ENCODE peak calls at places on chromosomes 16 and 17, in four cellular contexts. One of them, this sample, is unnamed.

GRCh38 chr17:59366040-59366757 is 34.7 kb downstream of the YPEL2 start:
- DNase-seq in HepG2: peak
- DNase-seq in K562: no peak
- DNase-seq in GM12878: no peak
- DNase-seq in this sample: no peak

GRCh38 chr16:87881327-87882200 is 12.3 kb upstream of the SLC7A5 start:
- DNase-seq in HepG2: no peak
- DNase-seq in K562: no peak
- DNase-seq in GM12878: no peak
- DNase-seq in this sample: no peak

GRCh38 chr17:38417210-38417951 is 10.9 kb upstream of the ARHGAP23 start:
- DNase-seq in HepG2: no peak
- DNase-seq in K562: peak
- DNase-seq in GM12878: no peak
- DNase-seq in this sample: no peak

GRCh38 chr17:62140836-62141235 is 75.8 kb upstream of the MED13 start:
- DNase-seq in HepG2: no peak
- DNase-seq in K562: no peak
- DNase-seq in GM12878: no peak
- DNase-seq in this sample: no peak

GRCh38 chr17:39462644-39463375 is 1.5 kb downstream of the CDK12 start:
- DNase-seq in HepG2: no peak
- DNase-seq in K562: no peak
- DNase-seq in GM12878: no peak
- DNase-seq in this sample: peak

GRCh38 chr17:57407287-57408063 is 151.2 kb downstream of the MSI2 start:
- DNase-seq in HepG2: peak
- DNase-seq in K562: no peak
- DNase-seq in GM12878: no peak
- DNase-seq in this sample: no peak

GRCh38 chr16:24991349-24991748 is 23.8 kb downstream of the ARHGAP17 start:
- DNase-seq in HepG2: peak
- DNase-seq in K562: no peak
- DNase-seq in GM12878: no peak
- DNase-seq in this sample: no peak

GRCh38 chr17:39277110-39277509 is 51.4 kb upstream of the STAC2 start:
- DNase-seq in HepG2: no peak
- DNase-seq in K562: no peak
- DNase-seq in GM12878: peak
- DNase-seq in this sample: no peak

GRCh38 chr17:75776399-75777242 is 8.0 kb upstream of the UNK start:
- DNase-seq in HepG2: no peak
- DNase-seq in K562: no peak
- DNase-seq in GM12878: no peak
- DNase-seq in this sample: no peak

GRCh38 chr16:8644513-8645140 is 23.1 kb downstream of the METTL22 start:
- DNase-seq in HepG2: no peak
- DNase-seq in K562: no peak
- DNase-seq in GM12878: no peak
- DNase-seq in this sample: no peak

GRCh38 chr16:22103371-22103890 is 11.1 kb downstream of the VWA3A start:
- DNase-seq in HepG2: no peak
- DNase-seq in K562: no peak
- DNase-seq in GM12878: no peak
- DNase-seq in this sample: no peak

GRCh38 chr17:74147966-74148365 is 55.5 kb upstream of the RPL38 start:
- DNase-seq in HepG2: no peak
- DNase-seq in K562: no peak
- DNase-seq in GM12878: no peak
- DNase-seq in this sample: no peak

GRCh38 chr16:72891291-72892227 is 156.4 kb downstream of the ZFHX3 start:
- DNase-seq in HepG2: no peak
- DNase-seq in K562: no peak
- DNase-seq in GM12878: no peak
- DNase-seq in this sample: no peak

GRCh38 chr16:2339521-2340484 is 725 bp downstream of the ABCA3 start:
- DNase-seq in HepG2: peak
- DNase-seq in K562: peak
- DNase-seq in GM12878: no peak
- DNase-seq in this sample: peak

GRCh38 chr17:43547189-43547550 is 1.0 kb upstream of the ETV4 start:
- DNase-seq in HepG2: no peak
- DNase-seq in K562: no peak
- DNase-seq in GM12878: no peak
- DNase-seq in this sample: no peak

GRCh38 chr17:78517421-78517820 is 59.8 kb downstream of the DNAH17 start:
- DNase-seq in HepG2: no peak
- DNase-seq in K562: no peak
- DNase-seq in GM12878: no peak
- DNase-seq in this sample: peak

GRCh38 chr16:89565506-89566372 is 5.3 kb downstream of the RPL13 start:
- DNase-seq in HepG2: peak
- DNase-seq in K562: peak
- DNase-seq in GM12878: no peak
- DNase-seq in this sample: peak

GRCh38 chr16:19967561-19967960 is 82.9 kb upstream of the GPRC5B start:
- DNase-seq in HepG2: no peak
- DNase-seq in K562: no peak
- DNase-seq in GM12878: no peak
- DNase-seq in this sample: no peak

GRCh38 chr16:28208824-28209223 is 2.9 kb downstream of the XPO6 start:
- DNase-seq in HepG2: no peak
- DNase-seq in K562: no peak
- DNase-seq in GM12878: no peak
- DNase-seq in this sample: no peak

GRCh38 chr16:28212532-28212873 is 738 bp upstream of the XPO6 start:
- DNase-seq in HepG2: no peak
- DNase-seq in K562: no peak
- DNase-seq in GM12878: no peak
- DNase-seq in this sample: no peak

GRCh38 chr16:28211758-28212531 is at the start of gene XPO6:
- DNase-seq in HepG2: peak
- DNase-seq in K562: peak
- DNase-seq in GM12878: no peak
- DNase-seq in this sample: peak

GRCh38 chr16:28210264-28210663 is 1.5 kb downstream of the XPO6 start:
- DNase-seq in HepG2: no peak
- DNase-seq in K562: no peak
- DNase-seq in GM12878: no peak
- DNase-seq in this sample: no peak

GRCh38 chr16:28210979-28211505 is 723 bp downstream of the XPO6 start:
- DNase-seq in HepG2: peak
- DNase-seq in K562: peak
- DNase-seq in GM12878: no peak
- DNase-seq in this sample: peak
- TF ChIP-seq NFIC in HepG2: no peak
- TF ChIP-seq NFIC in K562: no peak
- TF ChIP-seq NFIC in GM12878: no peak
- TF ChIP-seq NFIC in this sample: no peak

DNA sequence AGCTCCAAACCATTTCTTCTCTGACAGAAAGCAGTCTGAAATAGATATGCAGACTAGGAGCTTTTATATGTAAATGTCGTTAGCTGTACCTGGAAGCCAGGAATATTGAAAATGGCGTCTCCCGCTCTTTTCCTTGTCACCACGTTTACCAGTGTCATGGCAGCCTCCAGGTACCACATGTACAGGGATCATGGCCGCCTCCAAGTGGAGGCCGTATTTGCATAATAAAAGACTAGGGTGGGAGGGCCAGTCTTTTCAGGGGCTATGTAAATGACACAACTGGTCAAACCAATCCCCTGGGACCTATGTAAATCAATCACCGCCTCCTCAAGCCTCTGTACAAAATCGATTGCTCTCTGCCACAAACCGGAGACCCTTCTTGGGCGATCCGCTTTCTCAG is 54.3 kb downstream of the MYOCD start:
- DNase-seq in HepG2: no peak
- DNase-seq in K562: no peak
- DNase-seq in GM12878: no peak
- DNase-seq in this sample: no peak
- TF ChIP-seq NFIC in HepG2: no peak
- TF ChIP-seq NFIC in K562: no peak
- TF ChIP-seq NFIC in GM12878: no peak
- TF ChIP-seq NFIC in this sample: no peak

DNA sequence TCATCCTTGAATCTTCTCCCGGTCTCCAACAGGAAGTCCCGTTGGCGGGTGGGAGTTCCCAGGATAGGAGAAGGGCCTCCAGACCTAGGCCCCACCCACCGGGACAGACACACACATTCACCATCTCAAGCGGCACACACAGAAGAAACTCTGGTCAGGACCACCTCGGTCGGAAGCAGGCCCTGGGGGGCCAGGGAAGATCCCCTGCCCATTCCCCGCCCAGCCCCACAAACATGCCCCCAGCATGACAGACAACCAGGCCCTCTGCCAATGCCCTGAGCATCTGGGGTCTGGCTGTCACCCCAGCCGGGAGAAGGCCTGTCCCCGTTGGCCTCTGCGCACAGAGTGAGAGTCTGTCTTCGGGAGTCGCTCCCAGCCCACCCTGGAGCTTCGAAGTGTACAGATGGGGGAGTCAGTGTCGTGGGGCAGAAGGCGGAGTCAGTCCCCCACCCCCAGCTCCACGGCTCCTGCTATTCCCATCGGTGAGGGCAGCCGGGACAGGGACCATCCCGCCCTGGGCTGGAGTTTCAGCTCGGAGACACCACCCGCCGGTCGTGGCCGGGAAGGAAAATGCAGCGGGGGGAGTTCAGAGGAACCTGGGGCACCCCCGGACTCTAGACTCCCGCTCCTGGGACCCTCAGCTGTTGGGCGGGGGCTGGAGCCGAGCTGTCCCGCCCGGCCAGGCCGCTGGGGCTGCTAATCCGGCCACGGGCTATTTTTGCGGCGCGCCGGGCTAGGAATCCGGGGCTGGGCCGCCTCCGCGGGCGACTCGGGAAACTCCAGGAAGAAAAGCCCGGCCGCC is 690 bp downstream of the RHBDF1 start:
- DNase-seq in HepG2: peak
- DNase-seq in K562: peak
- DNase-seq in GM12878: no peak
- DNase-seq in this sample: peak
- TF ChIP-seq NFIC in HepG2: no peak
- TF ChIP-seq NFIC in K562: no peak
- TF ChIP-seq NFIC in GM12878: no peak
- TF ChIP-seq NFIC in this sample: no peak

DNA sequence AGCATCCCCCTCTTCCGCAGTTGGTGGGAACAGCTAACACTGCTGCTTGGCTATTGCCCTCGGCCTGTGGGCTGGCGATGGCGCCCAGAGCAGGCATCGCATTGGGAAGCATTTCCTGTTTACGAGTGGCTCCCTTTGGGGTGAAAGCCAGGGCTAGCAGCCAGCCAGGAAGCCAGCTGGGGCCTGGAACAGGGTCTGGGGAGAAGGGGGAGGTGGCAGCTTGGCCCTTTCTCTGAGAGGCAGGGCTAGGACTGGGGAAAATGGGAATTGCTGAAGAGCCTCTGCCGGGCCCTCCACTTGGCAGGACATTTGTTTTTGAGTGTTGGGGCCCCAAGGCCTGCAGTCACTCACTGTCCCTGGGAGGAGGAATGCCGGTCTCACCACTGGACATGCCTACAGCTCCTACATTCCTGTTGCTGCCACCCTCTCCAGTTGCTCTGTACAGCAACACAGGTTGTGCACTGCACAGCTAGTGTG is 2.5 kb upstream of the MTSS2 start:
- DNase-seq in HepG2: no peak
- DNase-seq in K562: no peak
- DNase-seq in GM12878: no peak
- DNase-seq in this sample: peak
- TF ChIP-seq NFIC in HepG2: no peak
- TF ChIP-seq NFIC in K562: no peak
- TF ChIP-seq NFIC in GM12878: no peak
- TF ChIP-seq NFIC in this sample: peak

DNA sequence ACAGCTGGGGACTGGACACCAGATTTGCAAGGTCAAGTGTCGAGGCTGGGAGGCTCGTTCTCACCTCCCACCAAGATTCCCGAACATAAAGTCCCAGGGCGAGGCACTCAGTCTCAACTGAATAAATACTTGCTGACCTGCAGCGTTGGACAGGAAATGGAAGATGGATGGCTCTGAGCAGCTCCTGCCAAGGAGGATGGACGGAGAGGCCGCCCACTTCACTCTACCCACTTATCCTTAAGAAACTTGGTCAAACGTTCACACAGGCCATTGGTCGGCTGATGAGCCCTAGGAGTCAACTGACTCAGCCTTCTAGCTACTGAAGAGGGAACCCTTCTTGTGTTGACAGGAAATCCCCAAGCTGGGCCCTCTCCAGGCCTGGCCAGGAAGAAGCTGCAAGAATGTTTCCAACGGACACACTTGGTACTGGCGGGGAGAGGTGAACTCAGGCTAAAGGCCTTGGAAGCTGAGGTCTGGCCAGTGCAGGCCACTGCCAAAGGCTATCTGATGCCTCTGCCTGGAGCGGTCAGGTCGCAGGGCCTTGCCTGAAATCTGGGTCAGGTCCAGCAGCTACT is 50.0 kb downstream of the VAC14 start:
- DNase-seq in HepG2: no peak
- DNase-seq in K562: no peak
- DNase-seq in GM12878: no peak
- DNase-seq in this sample: no peak
- TF ChIP-seq NFIC in HepG2: no peak
- TF ChIP-seq NFIC in K562: no peak
- TF ChIP-seq NFIC in GM12878: no peak
- TF ChIP-seq NFIC in this sample: no peak

GRCh38 chr17:18035704-18036103 is 3.3 kb downstream of the ATPAF2 start:
- DNase-seq in HepG2: no peak
- DNase-seq in K562: peak
- DNase-seq in GM12878: no peak
- DNase-seq in this sample: no peak

GRCh38 chr17:18039535-18040286 is 503 bp downstream of the GID4 start:
- DNase-seq in HepG2: no peak
- DNase-seq in K562: peak
- DNase-seq in GM12878: no peak
- DNase-seq in this sample: peak

GRCh38 chr17:18038861-18039534 is at the start of the genes ATPAF2 and GID4:
- DNase-seq in HepG2: peak
- DNase-seq in K562: peak
- DNase-seq in GM12878: peak
- DNase-seq in this sample: peak

GRCh38 chr17:18038149-18038850 is 668 bp downstream of the ATPAF2 start:
- DNase-seq in HepG2: no peak
- DNase-seq in K562: no peak
- DNase-seq in GM12878: no peak
- DNase-seq in this sample: no peak

GRCh38 chr17:18037482-18037881 is 1.5 kb downstream of the ATPAF2 start:
- DNase-seq in HepG2: no peak
- DNase-seq in K562: no peak
- DNase-seq in GM12878: no peak
- DNase-seq in this sample: no peak
- TF ChIP-seq NFIC in HepG2: no peak
- TF ChIP-seq NFIC in K562: no peak
- TF ChIP-seq NFIC in GM12878: no peak
- TF ChIP-seq NFIC in this sample: no peak